ENCODE peak calls at places on chromosome 5, in ten cellular contexts. One of them, this sample, is unnamed.

GRCh38 chr5:58262226-58262625 is 197.7 kb downstream of the PLK2 start:
- DNase-seq in heart left ventricle: no peak
- DNase-seq in cardiac muscle cell: no peak
- DNase-seq in CD4-positive, alpha-beta memory T cell: no peak
- DNase-seq in CD4-positive, CD25-positive, alpha-beta regulatory T cell: no peak
- DNase-seq in iPS DF 6.9: no peak
- DNase-seq in right atrium auricular region: no peak
- DNase-seq in left ventricle myocardium inferior: no peak
- DNase-seq in neural progenitor cell: no peak
- DNase-seq in RWPE2: no peak
- DNase-seq in this sample: no peak

GRCh38 chr5:151002250-151002649 is 18.1 kb upstream of the GPX3 start:
- DNase-seq in heart left ventricle: no peak
- DNase-seq in cardiac muscle cell: peak; percentile 63
- DNase-seq in CD4-positive, alpha-beta memory T cell: no peak
- DNase-seq in CD4-positive, CD25-positive, alpha-beta regulatory T cell: no peak
- DNase-seq in iPS DF 6.9: no peak
- DNase-seq in right atrium auricular region: peak; percentile 61
- DNase-seq in left ventricle myocardium inferior: no peak
- DNase-seq in neural progenitor cell: peak; percentile 46
- DNase-seq in RWPE2: no peak
- DNase-seq in this sample: no peak

GRCh38 chr5:159965031-159965837 is 43.7 kb upstream of the TTC1 start:
- DNase-seq in heart left ventricle: peak; percentile 35
- DNase-seq in cardiac muscle cell: peak; percentile 72
- DNase-seq in CD4-positive, alpha-beta memory T cell: no peak
- DNase-seq in CD4-positive, CD25-positive, alpha-beta regulatory T cell: no peak
- DNase-seq in iPS DF 6.9: no peak
- DNase-seq in right atrium auricular region: peak; percentile 64
- DNase-seq in left ventricle myocardium inferior: peak; percentile 50
- DNase-seq in neural progenitor cell: peak; percentile 86
- DNase-seq in RWPE2: no peak
- DNase-seq in this sample: no peak

GRCh38 chr5:36108758-36109245 is 42.1 kb upstream of the UGT3A2 start:
- DNase-seq in heart left ventricle: no peak
- DNase-seq in cardiac muscle cell: peak; percentile 3
- DNase-seq in CD4-positive, alpha-beta memory T cell: no peak
- DNase-seq in CD4-positive, CD25-positive, alpha-beta regulatory T cell: no peak
- DNase-seq in iPS DF 6.9: no peak
- DNase-seq in right atrium auricular region: no peak
- DNase-seq in left ventricle myocardium inferior: no peak
- DNase-seq in neural progenitor cell: no peak
- DNase-seq in RWPE2: no peak
- DNase-seq in this sample: no peak

GRCh38 chr5:128403350-128403749 is 134.7 kb downstream of the FBN2 start:
- DNase-seq in heart left ventricle: no peak
- DNase-seq in cardiac muscle cell: no peak
- DNase-seq in CD4-positive, alpha-beta memory T cell: no peak
- DNase-seq in CD4-positive, CD25-positive, alpha-beta regulatory T cell: no peak
- DNase-seq in iPS DF 6.9: no peak
- DNase-seq in right atrium auricular region: no peak
- DNase-seq in left ventricle myocardium inferior: no peak
- DNase-seq in neural progenitor cell: no peak
- DNase-seq in RWPE2: no peak
- DNase-seq in this sample: no peak

GRCh38 chr5:112279082-112279481 is 140.0 kb downstream of the EPB41L4A start:
- DNase-seq in heart left ventricle: no peak
- DNase-seq in cardiac muscle cell: no peak
- DNase-seq in CD4-positive, alpha-beta memory T cell: no peak
- DNase-seq in CD4-positive, CD25-positive, alpha-beta regulatory T cell: no peak
- DNase-seq in iPS DF 6.9: no peak
- DNase-seq in right atrium auricular region: no peak
- DNase-seq in left ventricle myocardium inferior: no peak
- DNase-seq in neural progenitor cell: no peak
- DNase-seq in RWPE2: no peak
- DNase-seq in this sample: no peak

GRCh38 chr5:124355928-124356327 is 390.5 kb downstream of the ZNF608 start:
- DNase-seq in heart left ventricle: no peak
- DNase-seq in cardiac muscle cell: no peak
- DNase-seq in CD4-positive, alpha-beta memory T cell: no peak
- DNase-seq in CD4-positive, CD25-positive, alpha-beta regulatory T cell: no peak
- DNase-seq in iPS DF 6.9: no peak
- DNase-seq in right atrium auricular region: no peak
- DNase-seq in left ventricle myocardium inferior: no peak
- DNase-seq in neural progenitor cell: no peak
- DNase-seq in RWPE2: no peak
- DNase-seq in this sample: no peak

GRCh38 chr5:66993448-66993847 is 203.2 kb downstream of the CD180 start:
- DNase-seq in heart left ventricle: no peak
- DNase-seq in cardiac muscle cell: no peak
- DNase-seq in CD4-positive, alpha-beta memory T cell: no peak
- DNase-seq in CD4-positive, CD25-positive, alpha-beta regulatory T cell: no peak
- DNase-seq in iPS DF 6.9: no peak
- DNase-seq in right atrium auricular region: no peak
- DNase-seq in left ventricle myocardium inferior: no peak
- DNase-seq in neural progenitor cell: no peak
- DNase-seq in RWPE2: no peak
- DNase-seq in this sample: no peak

GRCh38 chr5:116557669-116558271 is 16.9 kb downstream of the SEMA6A start:
- DNase-seq in heart left ventricle: no peak
- DNase-seq in cardiac muscle cell: peak; percentile 38
- DNase-seq in CD4-positive, alpha-beta memory T cell: no peak
- DNase-seq in CD4-positive, CD25-positive, alpha-beta regulatory T cell: peak; percentile 6
- DNase-seq in iPS DF 6.9: no peak
- DNase-seq in right atrium auricular region: no peak
- DNase-seq in left ventricle myocardium inferior: no peak
- DNase-seq in neural progenitor cell: peak; percentile 44
- DNase-seq in RWPE2: no peak
- DNase-seq in this sample: no peak

GRCh38 chr5:62273691-62274090 is 32.3 kb upstream of the KIF2A start:
- DNase-seq in heart left ventricle: no peak
- DNase-seq in cardiac muscle cell: no peak
- DNase-seq in CD4-positive, alpha-beta memory T cell: no peak
- DNase-seq in CD4-positive, CD25-positive, alpha-beta regulatory T cell: no peak
- DNase-seq in iPS DF 6.9: no peak
- DNase-seq in right atrium auricular region: no peak
- DNase-seq in left ventricle myocardium inferior: no peak
- DNase-seq in neural progenitor cell: no peak
- DNase-seq in RWPE2: no peak
- DNase-seq in this sample: no peak

GRCh38 chr5:124677376-124677998 is 69.0 kb downstream of the ZNF608 start:
- DNase-seq in heart left ventricle: peak; percentile 36
- DNase-seq in cardiac muscle cell: peak; percentile 65
- DNase-seq in CD4-positive, alpha-beta memory T cell: no peak
- DNase-seq in CD4-positive, CD25-positive, alpha-beta regulatory T cell: no peak
- DNase-seq in iPS DF 6.9: no peak
- DNase-seq in right atrium auricular region: no peak
- DNase-seq in left ventricle myocardium inferior: no peak
- DNase-seq in neural progenitor cell: no peak
- DNase-seq in RWPE2: no peak
- DNase-seq in this sample: no peak

GRCh38 chr5:104299998-104300706 is 737.6 kb upstream of the NUDT12 start:
- DNase-seq in heart left ventricle: no peak
- DNase-seq in cardiac muscle cell: no peak
- DNase-seq in CD4-positive, alpha-beta memory T cell: no peak
- DNase-seq in CD4-positive, CD25-positive, alpha-beta regulatory T cell: no peak
- DNase-seq in iPS DF 6.9: no peak
- DNase-seq in right atrium auricular region: no peak
- DNase-seq in left ventricle myocardium inferior: no peak
- DNase-seq in neural progenitor cell: no peak
- DNase-seq in RWPE2: no peak
- DNase-seq in this sample: no peak

GRCh38 chr5:112316006-112316405 is 103.1 kb downstream of the EPB41L4A start:
- DNase-seq in heart left ventricle: no peak
- DNase-seq in cardiac muscle cell: no peak
- DNase-seq in CD4-positive, alpha-beta memory T cell: no peak
- DNase-seq in CD4-positive, CD25-positive, alpha-beta regulatory T cell: no peak
- DNase-seq in iPS DF 6.9: no peak
- DNase-seq in right atrium auricular region: no peak
- DNase-seq in left ventricle myocardium inferior: no peak
- DNase-seq in neural progenitor cell: no peak
- DNase-seq in RWPE2: no peak
- DNase-seq in this sample: no peak

DNA sequence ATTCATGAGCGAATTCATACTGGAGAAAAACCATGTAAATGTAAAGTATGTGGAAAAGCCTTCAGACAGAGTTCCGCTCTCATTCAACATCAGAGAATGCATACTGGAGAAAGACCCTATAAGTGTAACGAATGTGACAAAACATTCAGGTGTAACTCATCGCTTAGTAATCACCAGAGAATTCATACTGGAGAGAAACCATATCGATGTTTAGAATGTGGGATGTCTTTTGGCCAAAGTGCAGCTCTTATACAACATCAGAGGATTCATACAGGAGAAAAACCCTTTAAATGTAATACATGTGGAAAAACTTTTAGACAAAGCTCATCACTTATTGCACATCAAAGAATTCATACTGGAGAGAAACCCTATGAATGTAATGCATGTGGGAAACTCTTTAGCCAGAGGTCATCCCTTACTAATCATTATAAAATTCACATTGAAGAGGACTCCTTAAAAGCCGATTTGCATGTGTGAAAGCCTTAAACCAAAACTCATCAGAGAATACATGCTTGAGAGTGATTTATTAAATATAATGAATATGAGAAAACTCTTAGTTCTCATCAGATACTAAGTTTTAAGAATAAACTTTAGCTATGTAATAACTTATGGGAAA is 11.8 kb upstream of the ZFP2 start:
- DNase-seq in heart left ventricle: no peak
- DNase-seq in cardiac muscle cell: no peak
- DNase-seq in CD4-positive, alpha-beta memory T cell: no peak
- DNase-seq in CD4-positive, CD25-positive, alpha-beta regulatory T cell: no peak
- DNase-seq in iPS DF 6.9: no peak
- DNase-seq in right atrium auricular region: no peak
- DNase-seq in left ventricle myocardium inferior: no peak
- DNase-seq in neural progenitor cell: no peak
- DNase-seq in RWPE2: no peak
- DNase-seq in this sample: no peak
- H3K9me3 ChIP-seq in heart left ventricle: peaks cover 100% of the 10 kb centered on the region
- H3K9me3 ChIP-seq in cardiac muscle cell: peaks cover 9% of the 10 kb centered on the region
- H3K9me3 ChIP-seq in CD4-positive, alpha-beta memory T cell: peaks cover 9% of the 10 kb centered on the region
- H3K9me3 ChIP-seq in CD4-positive, CD25-positive, alpha-beta regulatory T cell: peaks cover 88% of the 10 kb centered on the region
- H3K9me3 ChIP-seq in iPS DF 6.9: peaks cover 1% of the 10 kb centered on the region
- H3K9me3 ChIP-seq in right atrium auricular region: peaks cover 17% of the 10 kb centered on the region
- H3K9me3 ChIP-seq in left ventricle myocardium inferior: peaks cover 100% of the 10 kb centered on the region
- H3K9me3 ChIP-seq in neural progenitor cell: peaks cover 72% of the 10 kb centered on the region
- H3K9me3 ChIP-seq in RWPE2: peaks cover 66% of the 10 kb centered on the region
- H3K9me3 ChIP-seq in this sample: peaks cover 23% of the 10 kb centered on the region

DNA sequence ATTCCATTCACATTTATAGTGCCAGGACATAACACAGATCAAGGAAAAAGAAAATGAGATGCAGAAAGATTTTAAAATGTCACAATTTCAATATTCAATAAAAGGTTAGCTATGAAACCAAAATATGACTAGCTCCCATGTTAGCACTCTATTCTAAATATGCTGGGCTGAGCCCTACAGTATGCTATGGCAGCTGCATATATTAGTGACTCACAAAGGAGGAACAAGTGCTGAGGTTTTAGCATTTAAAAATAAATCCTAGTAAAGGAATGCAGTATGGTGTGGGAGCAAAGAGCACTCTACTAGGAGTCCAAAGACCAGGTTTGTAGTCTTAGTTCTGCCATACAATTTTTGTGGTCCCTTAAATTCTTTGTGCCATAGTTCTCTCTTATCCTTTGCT is 118.4 kb downstream of the OXCT1 start:
- DNase-seq in heart left ventricle: no peak
- DNase-seq in cardiac muscle cell: no peak
- DNase-seq in CD4-positive, alpha-beta memory T cell: no peak
- DNase-seq in CD4-positive, CD25-positive, alpha-beta regulatory T cell: no peak
- DNase-seq in iPS DF 6.9: no peak
- DNase-seq in right atrium auricular region: no peak
- DNase-seq in left ventricle myocardium inferior: no peak
- DNase-seq in neural progenitor cell: no peak
- DNase-seq in RWPE2: no peak
- DNase-seq in this sample: no peak
- H3K9me3 ChIP-seq in heart left ventricle: no peaks in the 10 kb centered on the region
- H3K9me3 ChIP-seq in cardiac muscle cell: no peaks in the 10 kb centered on the region
- H3K9me3 ChIP-seq in CD4-positive, alpha-beta memory T cell: no peaks in the 10 kb centered on the region
- H3K9me3 ChIP-seq in CD4-positive, CD25-positive, alpha-beta regulatory T cell: no peaks in the 10 kb centered on the region
- H3K9me3 ChIP-seq in iPS DF 6.9: no peaks in the 10 kb centered on the region
- H3K9me3 ChIP-seq in right atrium auricular region: no peaks in the 10 kb centered on the region
- H3K9me3 ChIP-seq in left ventricle myocardium inferior: no peaks in the 10 kb centered on the region
- H3K9me3 ChIP-seq in neural progenitor cell: no peaks in the 10 kb centered on the region
- H3K9me3 ChIP-seq in RWPE2: no peaks in the 10 kb centered on the region
- H3K9me3 ChIP-seq in this sample: no peaks in the 10 kb centered on the region

GRCh38 chr5:108372369-108372768 is 9.5 kb downstream of the FBXL17 start:
- DNase-seq in heart left ventricle: no peak
- DNase-seq in cardiac muscle cell: no peak
- DNase-seq in CD4-positive, alpha-beta memory T cell: no peak
- DNase-seq in CD4-positive, CD25-positive, alpha-beta regulatory T cell: no peak
- DNase-seq in iPS DF 6.9: no peak
- DNase-seq in right atrium auricular region: no peak
- DNase-seq in left ventricle myocardium inferior: no peak
- DNase-seq in neural progenitor cell: no peak
- DNase-seq in RWPE2: no peak
- DNase-seq in this sample: no peak
- H3K9me3 ChIP-seq in heart left ventricle: peaks cover 40% of the 10 kb centered on the region
- H3K9me3 ChIP-seq in cardiac muscle cell: peaks cover 4% of the 10 kb centered on the region
- H3K9me3 ChIP-seq in CD4-positive, alpha-beta memory T cell: no peaks in the 10 kb centered on the region
- H3K9me3 ChIP-seq in CD4-positive, CD25-positive, alpha-beta regulatory T cell: peaks cover 21% of the 10 kb centered on the region
- H3K9me3 ChIP-seq in iPS DF 6.9: no peaks in the 10 kb centered on the region
- H3K9me3 ChIP-seq in right atrium auricular region: peaks cover 4% of the 10 kb centered on the region
- H3K9me3 ChIP-seq in left ventricle myocardium inferior: peaks cover 51% of the 10 kb centered on the region
- H3K9me3 ChIP-seq in neural progenitor cell: peaks cover 21% of the 10 kb centered on the region
- H3K9me3 ChIP-seq in RWPE2: peaks cover 21% of the 10 kb centered on the region
- H3K9me3 ChIP-seq in this sample: peaks cover 8% of the 10 kb centered on the region

GRCh38 chr5:9930156-9930555 is 300.0 kb upstream of the TAS2R1 start:
- DNase-seq in heart left ventricle: no peak
- DNase-seq in cardiac muscle cell: no peak
- DNase-seq in CD4-positive, alpha-beta memory T cell: no peak
- DNase-seq in CD4-positive, CD25-positive, alpha-beta regulatory T cell: no peak
- DNase-seq in iPS DF 6.9: no peak
- DNase-seq in right atrium auricular region: no peak
- DNase-seq in left ventricle myocardium inferior: no peak
- DNase-seq in neural progenitor cell: no peak
- DNase-seq in RWPE2: no peak
- DNase-seq in this sample: no peak

GRCh38 chr5:9927106-9927505 is 297.0 kb upstream of the TAS2R1 start:
- DNase-seq in heart left ventricle: no peak
- DNase-seq in cardiac muscle cell: peak; percentile 53
- DNase-seq in CD4-positive, alpha-beta memory T cell: no peak
- DNase-seq in CD4-positive, CD25-positive, alpha-beta regulatory T cell: no peak
- DNase-seq in iPS DF 6.9: no peak
- DNase-seq in right atrium auricular region: no peak
- DNase-seq in left ventricle myocardium inferior: no peak
- DNase-seq in neural progenitor cell: peak; percentile 45
- DNase-seq in RWPE2: no peak
- DNase-seq in this sample: no peak

GRCh38 chr5:9927521-9927997 is 297.4 kb upstream of the TAS2R1 start:
- DNase-seq in heart left ventricle: no peak
- DNase-seq in cardiac muscle cell: peak; percentile 65
- DNase-seq in CD4-positive, alpha-beta memory T cell: no peak
- DNase-seq in CD4-positive, CD25-positive, alpha-beta regulatory T cell: no peak
- DNase-seq in iPS DF 6.9: no peak
- DNase-seq in right atrium auricular region: no peak
- DNase-seq in left ventricle myocardium inferior: no peak
- DNase-seq in neural progenitor cell: no peak
- DNase-seq in RWPE2: no peak
- DNase-seq in this sample: no peak

GRCh38 chr5:9924614-9925013 is 294.5 kb upstream of the TAS2R1 start:
- DNase-seq in heart left ventricle: no peak
- DNase-seq in cardiac muscle cell: peak; percentile 97
- DNase-seq in CD4-positive, alpha-beta memory T cell: no peak
- DNase-seq in CD4-positive, CD25-positive, alpha-beta regulatory T cell: no peak
- DNase-seq in iPS DF 6.9: no peak
- DNase-seq in right atrium auricular region: no peak
- DNase-seq in left ventricle myocardium inferior: no peak
- DNase-seq in neural progenitor cell: no peak
- DNase-seq in RWPE2: peak; percentile 76
- DNase-seq in this sample: no peak

GRCh38 chr5:9928266-9928750 is 298.2 kb upstream of the TAS2R1 start:
- DNase-seq in heart left ventricle: no peak
- DNase-seq in cardiac muscle cell: peak; percentile 13
- DNase-seq in CD4-positive, alpha-beta memory T cell: no peak
- DNase-seq in CD4-positive, CD25-positive, alpha-beta regulatory T cell: no peak
- DNase-seq in iPS DF 6.9: no peak
- DNase-seq in right atrium auricular region: no peak
- DNase-seq in left ventricle myocardium inferior: no peak
- DNase-seq in neural progenitor cell: no peak
- DNase-seq in RWPE2: no peak
- DNase-seq in this sample: no peak
- H3K9me3 ChIP-seq in heart left ventricle: peaks cover 6% of the 10 kb centered on the region
- H3K9me3 ChIP-seq in cardiac muscle cell: no peaks in the 10 kb centered on the region
- H3K9me3 ChIP-seq in CD4-positive, alpha-beta memory T cell: no peaks in the 10 kb centered on the region
- H3K9me3 ChIP-seq in CD4-positive, CD25-positive, alpha-beta regulatory T cell: peaks cover 2% of the 10 kb centered on the region
- H3K9me3 ChIP-seq in iPS DF 6.9: no peaks in the 10 kb centered on the region
- H3K9me3 ChIP-seq in right atrium auricular region: no peaks in the 10 kb centered on the region
- H3K9me3 ChIP-seq in left ventricle myocardium inferior: peaks cover 16% of the 10 kb centered on the region
- H3K9me3 ChIP-seq in neural progenitor cell: no peaks in the 10 kb centered on the region
- H3K9me3 ChIP-seq in RWPE2: no peaks in the 10 kb centered on the region
- H3K9me3 ChIP-seq in this sample: no peaks in the 10 kb centered on the region